ENCODE peak calls at places on chromosomes 11 and 22, in six cellular contexts. J is IMR-90, Q is mesenchymal stem cell, X is H9, S is H1, P is trophoblast cell. M is an unnamed sample. For H3K4me1, the result is how much of the 10 kb centered on the place peaks cover.

GRCh38 chr22:43060213-43060612 is 29.0 kb downstream of the TTLL1 start:
- DNase-seq in Q (peak), J (no peak), X (peak), S (peak), P (peak), M (peak)

GRCh38 chr22:19146215-19146968 is 1.9 kb upstream of the ESS2 start:
- DNase-seq in P (no peak), J (no peak), Q (no peak), S (no peak), X (no peak), M (no peak)

GRCh38 chr11:112292785-112293407 is 32.2 kb upstream of the PLET1 start:
- DNase-seq in J (peak), Q (peak), P (peak), X (no peak), S (no peak), M (no peak)

GRCh38 chr22:39068033-39068785 is 8.9 kb upstream of the APOBEC3G start:
- DNase-seq in Q (no peak), X (no peak), S (no peak), P (peak), J (no peak), M (no peak)

GRCh38 chr22:46774456-46775363 is 12.3 kb downstream of the TBC1D22A start:
- DNase-seq in S (no peak), X (no peak), J (no peak), Q (no peak), P (no peak), M (no peak)

GRCh38 chr11:29127456-29127855 is 889.4 kb downstream of the KCNA4 start:
- DNase-seq in P (no peak), S (no peak), X (no peak), J (no peak), Q (no peak), M (no peak)

GRCh38 chr11:40188848-40189247 is 1270.6 kb downstream of the LRRC4C start:
- DNase-seq in Q (no peak), P (no peak), X (no peak), J (no peak), S (no peak), M (no peak)

GRCh38 chr11:116046127-116046526 is 541.9 kb upstream of the CADM1 start:
- DNase-seq in S (no peak), J (no peak), X (peak), Q (no peak), P (no peak), M (no peak)

GRCh38 chr22:45212306-45212709 is 28.4 kb downstream of the KIAA0930 start:
- DNase-seq in Q (peak), J (peak), X (no peak), P (peak), S (no peak), M (no peak)

GRCh38 chr11:104256525-104256924 is 92.6 kb upstream of the PDGFD start:
- DNase-seq in J (peak), P (peak), X (no peak), Q (peak), S (no peak), M (no peak)

GRCh38 chr11:128814856-128815705 is 52.0 kb downstream of the KCNJ1 start:
- DNase-seq in X (peak), J (peak), Q (peak), S (peak), P (peak), M (peak)

GRCh38 chr11:84990141-84990540 is 637.0 kb downstream of the DLG2 start:
- DNase-seq in J (no peak), X (no peak), S (no peak), P (no peak), Q (no peak), M (no peak)

GRCh38 chr11:114832532-114833125 is 154.3 kb downstream of the NXPE2 start:
- DNase-seq in P (no peak), S (no peak), X (no peak), J (no peak), Q (no peak), M (no peak)

DNA sequence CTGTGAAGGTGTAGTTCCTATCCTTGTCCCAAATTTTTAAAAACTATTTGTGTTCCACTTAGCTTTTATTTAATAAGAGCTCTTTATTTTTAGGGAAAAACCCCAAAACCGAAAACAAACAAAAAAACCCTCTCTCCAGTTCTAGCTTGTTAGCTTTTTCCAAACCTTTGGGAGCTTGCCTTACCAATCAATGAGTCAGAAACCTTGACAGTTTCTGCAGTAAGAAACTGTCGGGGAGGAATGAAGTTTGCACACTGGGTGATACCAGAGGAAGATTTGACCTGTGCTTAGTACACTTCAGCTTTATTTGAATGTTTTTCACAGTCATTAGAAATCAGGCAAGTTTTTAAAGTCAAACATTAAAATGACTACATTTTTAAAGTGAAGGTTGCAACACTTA is 105.0 kb downstream of the FAT3 start:
- DNase-seq in J (peak), P (no peak), X (no peak), S (no peak), Q (peak), M (no peak)
- H2AFZ ChIP-seq in J (no peak), P (no peak), X (no peak), S (no peak), Q (no peak), M (no peak)

GRCh38 chr11:63764712-63765631 is 3.6 kb downstream of the ZFTA start:
- DNase-seq in S (peak), Q (no peak), P (no peak), J (no peak), X (peak), M (no peak)
- H2AK5ac ChIP-seq in S (peak), Q (no peak), P (peak), J (peak), X (no peak), M (peak)

GRCh38 chr11:47407746-47408590 is at the start of gene SLC39A13:
- DNase-seq in Q (peak), S (peak), X (peak), J (peak), P (peak), M (peak)

GRCh38 chr11:47410404-47411264 is 2.2 kb downstream of the SLC39A13 start:
- DNase-seq in P (no peak), S (no peak), J (no peak), Q (no peak), X (no peak), M (no peak)

GRCh38 chr11:47406896-47407745 is 1.3 kb upstream of the SLC39A13 start:
- DNase-seq in J (peak), X (peak), S (no peak), Q (peak), P (peak), M (no peak)

GRCh38 chr11:47409440-47410403 is 1.3 kb downstream of the SLC39A13 start:
- DNase-seq in Q (peak), X (no peak), J (no peak), P (peak), S (no peak), M (no peak)

DNA sequence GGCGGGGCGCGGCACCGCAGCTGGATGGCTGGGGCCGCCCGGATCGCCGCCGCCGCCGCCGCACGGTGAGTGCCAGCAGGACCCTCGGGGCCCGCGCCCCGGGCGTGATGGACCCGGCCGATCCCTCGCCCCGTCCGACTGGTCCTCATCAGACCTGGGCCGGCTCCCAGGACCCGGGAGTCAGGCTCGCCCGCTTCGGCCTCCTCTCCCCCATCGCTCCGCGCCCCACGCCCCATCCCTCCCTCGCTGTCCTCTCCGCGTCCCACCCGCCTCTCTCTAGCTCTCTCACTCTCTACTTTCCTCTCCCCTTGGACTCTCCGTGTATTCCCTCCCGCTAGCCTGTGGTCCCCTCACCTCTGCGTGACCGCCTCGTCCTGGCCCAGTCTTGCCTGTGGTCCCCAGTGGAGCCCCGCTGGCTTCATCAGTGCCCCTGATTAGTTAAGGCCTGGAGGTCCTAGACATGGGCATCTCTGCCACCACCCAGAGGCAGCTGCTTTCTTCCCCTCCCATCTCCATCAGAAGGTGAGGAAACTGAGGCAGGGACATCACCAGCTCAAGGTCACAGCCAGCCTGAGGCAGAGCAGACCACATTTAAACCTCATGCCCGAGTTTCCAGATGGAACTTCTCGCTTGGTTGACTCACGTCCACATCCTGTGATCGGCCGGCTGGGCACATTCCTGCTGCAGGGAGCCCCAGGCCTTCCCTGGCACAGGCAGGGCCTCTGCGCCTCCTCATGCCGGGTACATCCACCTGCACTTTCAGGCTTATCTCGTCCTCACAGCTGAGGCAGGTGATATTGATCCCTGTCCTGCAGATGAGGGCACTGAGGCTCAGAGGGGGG is 429 bp downstream of the SLC39A13 start:
- DNase-seq in P (peak), J (peak), S (no peak), X (peak), Q (peak), M (no peak)
- H3K4me1 ChIP-seq in P (under half), J (under half), S (under half), X (under half), Q (under half), M (under half)

DNA sequence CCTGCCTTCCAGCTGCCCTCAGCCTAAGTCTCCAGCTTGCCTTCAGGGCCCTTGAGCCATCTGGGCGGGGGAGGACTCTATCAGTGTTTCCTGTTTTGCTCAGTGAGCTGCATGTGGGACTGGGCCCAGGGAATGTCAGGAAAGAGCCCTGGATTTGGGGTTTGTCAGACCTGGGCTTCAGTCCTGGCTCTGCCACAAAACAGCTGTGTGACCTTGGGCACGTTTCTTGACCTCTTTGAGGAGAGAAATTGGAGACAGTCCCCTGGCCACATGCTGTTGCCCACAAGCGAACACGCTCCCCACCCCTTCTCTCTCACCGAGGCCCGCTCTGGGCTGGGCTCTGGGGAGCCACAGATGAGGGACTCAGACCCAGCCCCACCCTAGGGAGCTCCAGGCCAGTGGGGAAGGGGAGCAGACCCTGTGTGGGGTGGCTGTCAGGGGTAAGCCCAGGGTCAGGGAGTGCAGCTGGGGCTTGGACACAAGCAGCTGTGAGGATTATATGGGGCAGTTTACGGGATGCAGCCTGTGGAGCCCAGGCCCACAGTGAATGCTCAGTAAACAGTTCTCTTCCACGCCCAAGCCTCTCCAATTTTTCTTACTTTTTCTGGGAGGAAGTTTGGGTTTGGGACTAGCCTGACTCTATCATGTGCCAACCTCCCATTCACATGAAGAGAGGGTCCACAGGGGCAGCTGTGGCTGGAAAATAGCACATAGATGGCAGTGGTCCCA is 12.3 kb downstream of the MYO7A start:
- DNase-seq in Q (no peak), X (peak), S (peak), P (no peak), J (peak), M (no peak)
- H2AFZ ChIP-seq in Q (peak), X (no peak), S (no peak), P (no peak), J (peak), M (peak)

DNA sequence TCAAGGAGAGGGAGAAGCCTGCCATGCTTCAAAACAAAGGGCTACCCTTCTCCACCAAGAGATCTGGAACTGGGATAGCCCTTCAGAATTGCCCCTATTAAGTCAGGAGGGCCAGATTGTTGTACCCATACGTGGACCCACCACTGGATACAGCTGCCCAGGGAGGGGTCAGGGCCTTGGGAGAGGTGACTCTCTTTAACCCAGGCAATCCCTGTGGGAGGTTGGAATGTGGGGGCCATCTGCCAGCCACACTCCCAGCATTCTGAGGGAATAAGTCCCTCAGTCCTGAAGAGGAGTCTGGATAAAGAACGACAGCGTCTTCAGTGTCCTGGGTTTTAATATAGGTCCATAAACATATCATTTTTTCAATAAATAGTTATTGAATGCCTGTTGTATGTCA is 588.2 kb upstream of the TENM4 start:
- DNase-seq in Q (no peak), X (no peak), S (no peak), J (no peak), P (no peak), M (no peak)
- H2AK5ac ChIP-seq in Q (peak), X (no peak), S (no peak), J (no peak), P (no peak), M (no peak)

DNA sequence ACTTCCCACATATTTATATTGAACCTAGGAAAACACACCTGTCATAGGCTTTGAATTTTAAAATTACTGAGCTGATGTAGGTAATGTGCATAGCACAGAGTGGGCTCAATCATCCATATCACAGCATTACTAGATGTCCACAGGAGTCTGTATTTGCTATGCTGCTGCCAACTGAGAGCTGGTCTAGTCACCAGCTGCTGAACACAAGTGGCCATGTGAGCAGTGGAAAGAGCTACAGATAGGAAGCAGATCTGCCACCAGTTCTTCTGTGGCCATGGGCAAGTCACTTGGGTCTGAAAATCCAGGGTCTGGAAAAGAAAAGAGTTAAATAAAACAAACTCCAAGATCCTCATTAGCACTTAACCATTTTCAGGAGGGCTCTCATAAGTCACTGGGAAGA is 91.8 kb downstream of the APIP start:
- DNase-seq in Q (no peak), P (no peak), S (no peak), J (no peak), X (no peak), M (no peak)
- H3K4me1 ChIP-seq in Q (under half), P (under half), S (under half), J (under half), X (under half), M (under half)

GRCh38 chr11:108221401-108221800 is 1.0 kb downstream of the NPAT start:
- DNase-seq in S (no peak), J (peak), X (no peak), Q (peak), P (peak), M (no peak)
- H2AFZ ChIP-seq in S (no peak), J (no peak), X (no peak), Q (no peak), P (no peak), M (peak)

GRCh38 chr11:36249271-36249670 is 40.0 kb downstream of the COMMD9 start:
- DNase-seq in Q (peak), P (no peak), S (no peak), J (peak), X (no peak), M (no peak)
- H2AK5ac ChIP-seq in Q (no peak), P (no peak), S (no peak), J (no peak), X (no peak), M (no peak)

M was measured in neuronal stem cell.